ENCODE peak calls at places on chromosomes 7 and 10, in five cellular contexts. One of them, this sample, is unnamed.

GRCh38 chr7:88312061-88312663 is 5.5 kb upstream of the STEAP4 start:
- DNase-seq in stomach: peak
- DNase-seq in tibial nerve: peak
- DNase-seq in A549: no peak
- DNase-seq in K562: no peak
- DNase-seq in this sample: no peak

GRCh38 chr7:105934577-105935185 is 28.4 kb upstream of the CDHR3 start:
- DNase-seq in stomach: peak
- DNase-seq in tibial nerve: no peak
- DNase-seq in A549: no peak
- DNase-seq in K562: peak
- DNase-seq in this sample: peak

GRCh38 chr10:91409069-91409868 is 875 bp upstream of the HECTD2 start:
- DNase-seq in stomach: peak
- DNase-seq in tibial nerve: peak
- DNase-seq in A549: peak
- DNase-seq in K562: peak
- DNase-seq in this sample: peak

GRCh38 chr7:26156454-26157365 is 4.7 kb downstream of the NFE2L3 start:
- DNase-seq in stomach: no peak
- DNase-seq in tibial nerve: no peak
- DNase-seq in A549: peak
- DNase-seq in K562: peak
- DNase-seq in this sample: no peak

GRCh38 chr7:108310351-108310750 is 145.9 kb downstream of the NRCAM start:
- DNase-seq in stomach: no peak
- DNase-seq in tibial nerve: no peak
- DNase-seq in A549: no peak
- DNase-seq in K562: no peak
- DNase-seq in this sample: no peak

GRCh38 chr7:154795437-154795836 is 207.5 kb downstream of the PAXIP1 start:
- DNase-seq in stomach: no peak
- DNase-seq in tibial nerve: no peak
- DNase-seq in A549: no peak
- DNase-seq in K562: no peak
- DNase-seq in this sample: no peak

GRCh38 chr10:96306516-96306915 is 2.3 kb downstream of the DNTT start:
- DNase-seq in stomach: no peak
- DNase-seq in tibial nerve: peak
- DNase-seq in A549: no peak
- DNase-seq in K562: no peak
- DNase-seq in this sample: no peak

GRCh38 chr10:28111712-28112111 is 112.8 kb upstream of the ODAD2 start:
- DNase-seq in stomach: no peak
- DNase-seq in tibial nerve: no peak
- DNase-seq in A549: no peak
- DNase-seq in K562: no peak
- DNase-seq in this sample: no peak

GRCh38 chr10:48463318-48464003 is 141.4 kb downstream of the ARHGAP22 start:
- DNase-seq in stomach: peak
- DNase-seq in tibial nerve: no peak
- DNase-seq in A549: no peak
- DNase-seq in K562: peak
- DNase-seq in this sample: peak

GRCh38 chr10:16809074-16809718 is 8.0 kb downstream of the RSU1 start:
- DNase-seq in stomach: peak
- DNase-seq in tibial nerve: no peak
- DNase-seq in A549: no peak
- DNase-seq in K562: peak
- DNase-seq in this sample: no peak

GRCh38 chr7:18123508-18124239 is 96.0 kb upstream of the PRPS1L1 start:
- DNase-seq in stomach: no peak
- DNase-seq in tibial nerve: no peak
- DNase-seq in A549: no peak
- DNase-seq in K562: no peak
- DNase-seq in this sample: no peak

DNA sequence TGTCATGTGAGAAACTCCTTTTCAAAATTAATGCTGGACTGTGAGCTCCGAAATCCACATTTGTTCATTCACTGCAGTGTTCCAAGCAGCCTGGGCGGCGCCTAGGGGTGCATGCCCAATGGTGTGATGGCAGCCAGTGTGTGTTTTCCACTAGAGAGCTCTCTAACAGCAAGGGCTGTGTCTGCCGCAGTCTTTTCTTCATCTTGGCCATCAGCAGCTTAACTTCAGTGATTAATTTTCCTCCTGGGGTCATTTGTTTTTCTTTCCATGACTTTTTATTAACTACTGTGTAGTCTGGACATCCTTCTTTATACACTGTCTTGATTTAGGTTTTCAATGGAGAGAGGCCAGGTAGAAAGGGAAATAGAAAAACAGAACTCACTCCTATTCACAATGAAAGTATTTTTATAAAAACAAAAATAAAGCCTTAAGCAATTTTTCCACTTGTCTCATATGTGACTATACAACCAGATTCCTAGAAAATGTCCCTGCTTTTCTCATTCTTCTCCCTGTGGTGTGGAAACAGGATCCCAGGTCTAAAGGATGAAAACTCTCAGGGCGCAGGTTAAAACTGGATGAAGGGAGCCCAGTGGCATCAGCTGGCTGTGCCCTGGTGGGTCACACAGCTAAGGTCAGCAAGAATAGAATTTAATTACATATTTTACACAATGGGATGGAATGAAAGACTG is 176.8 kb downstream of the PKD1L1 start:
- DNase-seq in stomach: no peak
- DNase-seq in tibial nerve: peak
- DNase-seq in A549: peak
- DNase-seq in K562: no peak
- DNase-seq in this sample: no peak
- H3K4me3 ChIP-seq in stomach: no peak
- H3K4me3 ChIP-seq in tibial nerve: no peak
- H3K4me3 ChIP-seq in A549: no peak
- H3K4me3 ChIP-seq in K562: no peak
- H3K4me3 ChIP-seq in this sample: no peak

DNA sequence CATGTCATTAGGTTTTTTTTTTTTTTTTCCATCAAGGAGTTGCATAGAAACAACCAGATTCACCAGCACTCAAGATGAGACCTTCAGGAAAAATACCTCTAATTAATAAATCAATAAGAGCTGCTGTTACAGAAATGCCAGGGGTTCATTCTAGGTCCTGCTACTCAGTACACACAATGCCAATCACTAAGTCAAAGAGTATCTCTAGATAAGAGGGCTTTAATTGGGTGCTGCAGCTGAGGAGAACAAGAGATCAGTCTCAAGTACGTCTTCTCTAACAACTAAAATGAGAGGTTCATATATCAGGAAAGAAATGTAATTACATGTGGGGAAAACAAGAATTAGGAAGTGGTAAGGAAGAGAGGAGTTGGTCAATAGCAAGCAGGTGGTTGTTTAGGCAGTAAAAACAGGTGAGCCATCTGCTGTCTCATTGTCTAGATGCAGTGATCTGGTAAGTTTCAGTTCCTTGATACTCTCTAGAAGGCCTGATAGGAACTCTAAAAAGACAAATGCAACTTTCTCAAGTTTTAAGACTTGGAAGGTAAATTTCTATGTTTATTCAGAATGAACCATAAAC is 272.9 kb upstream of the ZWINT start:
- DNase-seq in stomach: no peak
- DNase-seq in tibial nerve: no peak
- DNase-seq in A549: no peak
- DNase-seq in K562: no peak
- DNase-seq in this sample: no peak
- TF ChIP-seq EP300 in stomach: no peak
- TF ChIP-seq EP300 in tibial nerve: no peak
- TF ChIP-seq EP300 in A549: no peak
- TF ChIP-seq EP300 in K562: no peak
- TF ChIP-seq EP300 in this sample: no peak

DNA sequence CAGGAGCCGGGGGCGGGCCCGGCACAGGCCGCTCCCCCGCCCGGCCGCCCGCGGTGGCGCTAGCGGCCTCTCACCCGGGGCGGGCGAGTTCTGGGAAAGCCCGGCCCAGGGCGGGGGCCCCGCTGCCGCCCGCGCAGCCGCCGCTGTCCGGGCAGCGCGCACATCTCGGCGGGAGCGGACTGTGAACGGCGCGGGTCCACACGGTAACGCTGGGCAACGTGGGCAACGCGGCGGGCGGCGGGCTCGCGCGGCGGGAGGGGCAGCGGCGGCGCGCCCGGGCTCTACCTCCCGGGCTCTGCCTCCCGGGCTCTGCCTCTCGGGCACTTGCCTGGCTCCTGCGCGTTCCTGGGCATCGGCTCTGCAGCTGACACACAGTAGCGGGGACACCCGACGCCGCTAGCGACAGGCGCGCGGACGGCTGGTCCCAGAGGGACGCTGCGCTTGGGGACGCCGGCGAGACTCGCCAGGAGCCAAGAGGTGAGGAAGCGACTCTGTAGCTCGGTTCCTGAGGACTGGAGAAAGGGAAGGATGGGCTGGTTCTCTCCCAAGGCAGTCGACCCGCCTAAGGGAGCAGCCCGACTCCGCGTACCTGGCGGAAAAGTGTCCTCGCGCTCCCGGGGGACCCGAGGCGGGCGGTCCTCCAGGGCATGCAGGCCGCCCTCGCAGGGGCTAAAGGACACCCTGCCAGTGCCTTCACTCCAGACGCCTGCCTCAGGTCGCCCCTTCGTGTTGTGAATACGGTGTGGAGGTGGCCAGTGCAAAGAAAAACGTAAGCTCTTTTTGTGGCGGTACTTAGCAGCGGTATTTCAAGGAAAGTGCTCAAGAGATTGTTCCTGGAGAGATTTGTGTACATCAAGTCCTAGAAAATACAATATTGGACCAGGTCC is at the start of gene PLCE1:
- DNase-seq in stomach: peak
- DNase-seq in tibial nerve: no peak
- DNase-seq in A549: peak
- DNase-seq in K562: peak
- DNase-seq in this sample: peak
- TF ChIP-seq POLR2A in stomach: no peak
- TF ChIP-seq POLR2A in tibial nerve: peak
- TF ChIP-seq POLR2A in A549: peak
- TF ChIP-seq POLR2A in K562: no peak
- TF ChIP-seq POLR2A in this sample: peak

GRCh38 chr7:128833148-128833938 is 3.1 kb downstream of the FLNC start:
- DNase-seq in stomach: no peak
- DNase-seq in tibial nerve: no peak
- DNase-seq in A549: no peak
- DNase-seq in K562: peak
- DNase-seq in this sample: peak

GRCh38 chr7:128831994-128832879 is 2.0 kb downstream of the FLNC start:
- DNase-seq in stomach: no peak
- DNase-seq in tibial nerve: no peak
- DNase-seq in A549: no peak
- DNase-seq in K562: peak
- DNase-seq in this sample: peak

GRCh38 chr7:128833939-128834310 is 3.7 kb downstream of the FLNC start:
- DNase-seq in stomach: no peak
- DNase-seq in tibial nerve: no peak
- DNase-seq in A549: no peak
- DNase-seq in K562: no peak
- DNase-seq in this sample: no peak

GRCh38 chr7:128831178-128831993 is 1.2 kb downstream of the FLNC start:
- DNase-seq in stomach: no peak
- DNase-seq in tibial nerve: no peak
- DNase-seq in A549: no peak
- DNase-seq in K562: peak
- DNase-seq in this sample: peak

DNA sequence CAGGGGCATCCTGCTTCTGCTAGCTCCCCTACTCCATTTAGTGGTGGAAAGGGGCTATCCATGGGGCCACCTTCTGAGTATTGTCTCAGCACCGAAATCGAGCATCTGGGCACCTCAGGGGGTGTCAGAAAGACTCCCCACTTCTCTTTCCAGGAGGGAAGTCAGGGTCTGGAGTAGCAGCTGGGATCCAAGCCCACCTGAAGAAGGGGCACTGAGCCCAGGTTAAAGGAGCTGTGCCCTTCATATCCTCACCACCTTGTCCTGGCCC is 2.6 kb downstream of the FLNC start:
- DNase-seq in stomach: no peak
- DNase-seq in tibial nerve: no peak
- DNase-seq in A549: no peak
- DNase-seq in K562: no peak
- DNase-seq in this sample: peak
- H3K4me3 ChIP-seq in stomach: peak
- H3K4me3 ChIP-seq in tibial nerve: no peak
- H3K4me3 ChIP-seq in A549: no peak
- H3K4me3 ChIP-seq in K562: peak
- H3K4me3 ChIP-seq in this sample: peak

DNA sequence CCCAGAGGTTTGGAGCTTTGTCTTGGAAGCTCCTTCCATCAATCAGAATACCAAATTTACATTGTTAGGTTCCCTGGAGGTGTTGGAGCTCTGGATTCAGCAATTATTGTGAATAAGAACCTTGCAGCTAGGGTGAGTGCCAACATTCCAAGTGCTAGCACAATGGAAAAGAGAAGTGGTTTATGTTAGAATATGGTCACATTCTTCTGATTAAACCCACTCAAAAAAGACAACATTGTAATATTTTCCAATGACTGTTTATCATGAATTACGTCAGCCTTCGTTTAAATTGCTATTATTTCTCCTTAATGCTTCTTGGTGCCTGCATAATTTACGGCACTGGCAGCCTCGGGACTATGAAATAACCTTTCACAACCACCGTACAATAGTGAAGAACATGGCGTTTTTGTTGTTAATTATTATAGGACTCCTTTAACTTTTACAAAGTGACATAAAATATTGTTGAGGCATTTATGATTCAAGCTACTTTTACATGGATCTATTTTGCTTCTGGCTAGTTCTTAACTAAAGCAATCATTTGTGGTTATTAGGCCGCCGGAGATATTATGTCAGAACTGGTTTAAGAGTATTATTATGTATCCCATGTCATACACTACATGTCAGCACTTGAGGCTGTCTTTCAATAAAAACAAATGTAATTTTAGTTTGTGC is 117.7 kb downstream of the ARID5B start:
- DNase-seq in stomach: no peak
- DNase-seq in tibial nerve: no peak
- DNase-seq in A549: no peak
- DNase-seq in K562: no peak
- DNase-seq in this sample: no peak
- TF ChIP-seq EP300 in stomach: no peak
- TF ChIP-seq EP300 in tibial nerve: no peak
- TF ChIP-seq EP300 in A549: no peak
- TF ChIP-seq EP300 in K562: no peak
- TF ChIP-seq EP300 in this sample: no peak

This sample was measured in ovary.